ENCODE peak calls at places on chromosomes 6 and 20, in ten cellular contexts. F, E, W, G, C, P, B, J, O and U are unnamed samples.

GRCh38 chr6:13400772-13401171 is 72.4 kb upstream of the TBC1D7 start:
- DNase-seq in F (peak; percentile 49), E (no peak), W (no peak), G (no peak), C (no peak), P (no peak), B (no peak), J (no peak), O (no peak), U (no peak)

GRCh38 chr6:3918474-3918873 is 69.3 kb downstream of the FAM50B start:
- DNase-seq in F (no peak), E (no peak), W (no peak), G (peak; percentile 38), C (no peak), P (no peak), B (no peak), J (no peak), O (no peak), U (no peak)

GRCh38 chr20:8829232-8829631 is 239.7 kb upstream of the PLCB4 start:
- DNase-seq in F (peak; percentile 13), E (no peak), W (no peak), G (no peak), C (no peak), P (no peak), B (peak; percentile 25), J (no peak), O (no peak), U (no peak)

GRCh38 chr6:49530141-49530775 is 20.2 kb upstream of the C6orf141 start:
- DNase-seq in F (peak; percentile 53), E (no peak), W (no peak), G (no peak), C (no peak), P (no peak), B (no peak), J (no peak), O (no peak), U (no peak)

GRCh38 chr6:134503542-134504281 is 185.8 kb upstream of the SGK1 start:
- DNase-seq in F (no peak), E (no peak), W (no peak), G (no peak), C (peak; percentile 29), P (no peak), B (no peak), J (no peak), O (no peak), U (no peak)

GRCh38 chr6:94323853-94324252 is 904.5 kb upstream of the EPHA7 start:
- DNase-seq in F (peak; percentile 17), E (no peak), W (peak; percentile 29), G (no peak), C (no peak), P (no peak), B (peak; percentile 66), J (no peak), O (no peak), U (no peak)

GRCh38 chr6:40346241-40346640 is 240.9 kb downstream of the LRFN2 start:
- DNase-seq in F (no peak), E (no peak), W (no peak), G (no peak), C (no peak), P (no peak), B (no peak), J (no peak), O (no peak), U (no peak)

GRCh38 chr20:32706486-32706885 is 32.7 kb upstream of the C20orf203 start:
- DNase-seq in F (no peak), E (no peak), W (no peak), G (no peak), C (no peak), P (no peak), B (no peak), J (no peak), O (no peak), U (no peak)

GRCh38 chr20:31967830-31968249 is at the start of gene XKR7:
- DNase-seq in F (no peak), E (no peak), W (peak; percentile 59), G (no peak), C (no peak), P (no peak), B (peak; percentile 86), J (no peak), O (no peak), U (no peak)

GRCh38 chr6:112665114-112665513 is 318.0 kb downstream of the RFPL4B start:
- DNase-seq in F (peak; percentile 34), E (no peak), W (no peak), G (no peak), C (peak; percentile 64), P (no peak), B (no peak), J (no peak), O (no peak), U (no peak)

GRCh38 chr20:17014217-17014616 is 212.6 kb upstream of the PCSK2 start:
- DNase-seq in F (no peak), E (no peak), W (peak; percentile 33), G (no peak), C (no peak), P (no peak), B (peak; percentile 34), J (no peak), O (no peak), U (no peak)

GRCh38 chr6:167129588-167129987 is 6.7 kb downstream of the CCR6 start:
- DNase-seq in F (no peak), E (no peak), W (no peak), G (no peak), C (no peak), P (no peak), B (no peak), J (no peak), O (no peak), U (no peak)

GRCh38 chr6:125066964-125067363 is 86.6 kb upstream of the TPD52L1 start:
- DNase-seq in F (peak; percentile 78), E (no peak), W (no peak), G (no peak), C (peak; percentile 87), P (no peak), B (no peak), J (no peak), O (no peak), U (no peak)

GRCh38 chr20:5737619-5737953 is 12.6 kb upstream of the SHLD1 start:
- DNase-seq in F (no peak), E (no peak), W (no peak), G (no peak), C (no peak), P (no peak), B (no peak), J (no peak), O (no peak), U (no peak)

GRCh38 chr20:5730131-5730530 is 20.1 kb upstream of the SHLD1 start:
- DNase-seq in F (no peak), E (no peak), W (no peak), G (no peak), C (no peak), P (no peak), B (no peak), J (no peak), O (no peak), U (no peak)

GRCh38 chr20:5735845-5736530 is 14.2 kb upstream of the SHLD1 start:
- DNase-seq in F (no peak), E (no peak), W (peak; percentile 11), G (no peak), C (no peak), P (no peak), B (no peak), J (no peak), O (no peak), U (no peak)

GRCh38 chr20:5731753-5732366 is 18.3 kb upstream of the SHLD1 start:
- DNase-seq in F (no peak), E (no peak), W (no peak), G (no peak), C (no peak), P (no peak), B (no peak), J (no peak), O (no peak), U (no peak)

GRCh38 chr20:5734559-5735137 is 15.6 kb upstream of the SHLD1 start:
- DNase-seq in F (peak; percentile 48), E (no peak), W (no peak), G (no peak), C (no peak), P (no peak), B (no peak), J (no peak), O (no peak), U (no peak)
- H3K4me1 ChIP-seq in F (peaks cover 35% of the 10 kb centered on the region), E (no peaks in the 10 kb centered on the region), W (peaks cover 22% of the 10 kb centered on the region), G (peaks cover 8% of the 10 kb centered on the region), C (peaks cover 4% of the 10 kb centered on the region), P (peaks cover 22% of the 10 kb centered on the region), B (no peaks in the 10 kb centered on the region), J (no peaks in the 10 kb centered on the region), O (no peaks in the 10 kb centered on the region), U (peaks cover 36% of the 10 kb centered on the region)

DNA sequence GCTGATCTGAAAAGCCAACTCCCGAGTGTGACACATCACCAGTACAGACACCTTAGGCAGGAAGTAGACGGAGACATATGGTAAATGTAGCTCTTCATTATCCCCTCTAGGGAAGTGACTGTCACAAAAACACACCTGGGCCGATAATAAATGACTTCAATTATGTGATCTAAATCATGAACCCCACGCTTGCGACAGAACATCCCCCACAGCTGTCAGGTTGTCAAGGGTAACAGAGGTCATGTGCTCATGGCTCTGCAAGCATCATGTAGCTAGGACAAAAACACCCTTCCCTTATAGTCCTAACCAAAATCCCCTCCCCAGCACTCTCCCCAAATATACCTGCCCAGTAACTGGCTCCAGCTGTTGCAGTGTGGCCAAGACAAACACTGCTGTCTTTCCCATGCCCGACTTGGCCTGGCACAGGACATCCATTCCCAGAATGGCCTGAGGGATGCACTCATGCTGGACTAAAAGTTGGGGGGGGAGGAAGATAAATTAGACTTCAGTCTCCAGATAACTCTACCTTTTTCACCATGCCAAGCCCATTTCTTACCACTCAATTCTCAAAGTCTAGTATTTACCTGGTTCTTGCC is 2.9 kb downstream of the DDX39B start:
- DNase-seq in F (no peak), E (no peak), W (no peak), G (no peak), C (no peak), P (no peak), B (no peak), J (no peak), O (no peak), U (no peak)
- H3K4me3 ChIP-seq in F (peak overlapping the region; percentile 92), E (no peak overlapping the region), W (peak overlapping the region; percentile 96), G (no peak overlapping the region), C (peak overlapping the region; percentile 84), P (no peak overlapping the region), B (peak overlapping the region; percentile 80), J (no peak overlapping the region), O (no peak overlapping the region), U (no peak overlapping the region)

GRCh38 chr6:126170875-126171489 is 168.9 kb upstream of the CENPW start:
- DNase-seq in F (peak; percentile 59), E (no peak), W (peak; percentile 42), G (no peak), C (no peak), P (no peak), B (peak; percentile 83), J (no peak), O (no peak), U (no peak)
- TF ChIP-seq CTCF in F (peak; percentile 69), E (no peak), W (peak; percentile 56), G (no peak), C (peak; percentile 47), P (peak; percentile 28), B (peak; percentile 74), J (no peak), O (peak; percentile 44), U (no peak)

DNA sequence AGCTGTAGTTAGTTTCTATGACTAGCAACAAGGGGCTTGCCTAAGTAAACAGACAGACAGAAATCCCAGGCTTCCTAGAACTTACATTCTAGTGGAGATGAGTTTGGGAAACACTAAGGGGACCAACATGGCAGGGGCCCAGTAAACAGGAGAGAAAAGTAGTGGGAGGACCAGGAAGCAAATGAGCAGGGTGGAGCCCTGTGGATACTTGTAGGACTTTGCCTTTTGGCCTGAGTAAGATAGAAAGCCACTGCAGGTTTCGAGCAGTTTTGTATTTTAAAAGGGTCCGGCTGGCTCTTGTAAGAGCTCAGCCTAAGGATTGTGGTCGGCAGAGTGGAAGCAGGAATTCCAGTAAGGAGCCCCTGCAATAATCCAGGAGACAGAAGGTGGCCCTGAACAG is 125.5 kb downstream of the MAP3K7 start:
- DNase-seq in F (no peak), E (no peak), W (no peak), G (no peak), C (no peak), P (no peak), B (no peak), J (no peak), O (no peak), U (no peak)
- H3K4me1 ChIP-seq in F (peaks cover 7% of the 10 kb centered on the region), E (no peaks in the 10 kb centered on the region), W (peaks cover 14% of the 10 kb centered on the region), G (no peaks in the 10 kb centered on the region), C (peaks cover 4% of the 10 kb centered on the region), P (peaks cover 44% of the 10 kb centered on the region), B (no peaks in the 10 kb centered on the region), J (no peaks in the 10 kb centered on the region), O (no peaks in the 10 kb centered on the region), U (no peaks in the 10 kb centered on the region)